ENCODE peak calls at places on chromosomes 6 and 20, in five cellular contexts. W is anterior cingulate cortex; N is H9; T is activated CD8-positive, alpha-beta memory T cell treated with anti-CD3 and anti-CD28 coated beads for 1 hour; F is psoas muscle. J is an unnamed sample.

GRCh38 chr20:14555676-14556075 is 218.3 kb upstream of the FLRT3 start:
- DNase-seq in W (no peak), N (no peak), T (no peak), F (no peak), J (no peak)

GRCh38 chr20:1656844-1657243 is 735 bp downstream of the SIRPG start:
- DNase-seq in W (no peak), N (no peak), T (no peak), F (no peak), J (no peak)

GRCh38 chr20:3167738-3168078 is 5.6 kb downstream of the LZTS3 start:
- DNase-seq in W (no peak), N (no peak), T (no peak), F (no peak), J (no peak)

GRCh38 chr6:56862415-56863175 is 92.3 kb upstream of the BEND6 start:
- DNase-seq in W (no peak), N (no peak), T (no peak), F (no peak), J (no peak)

GRCh38 chr20:51156041-51156795 is 133.3 kb upstream of the KCNG1 start:
- DNase-seq in W (no peak), N (no peak), T (no peak), F (no peak), J (no peak)

GRCh38 chr6:41538556-41539182 is 7.5 kb upstream of the FOXP4 start:
- DNase-seq in W (no peak), N (no peak), T (no peak), F (no peak), J (no peak)

GRCh38 chr6:167073679-167074274 is 49.1 kb upstream of the CCR6 start:
- DNase-seq in W (no peak), N (no peak), T (no peak), F (no peak), J (no peak)

GRCh38 chr20:6831461-6831860 is 64.0 kb downstream of the BMP2 start:
- DNase-seq in W (no peak), N (no peak), T (no peak), F (no peak), J (no peak)

GRCh38 chr6:94498099-94498498 is 1078.7 kb upstream of the EPHA7 start:
- DNase-seq in W (no peak), N (no peak), T (no peak), F (no peak), J (no peak)

GRCh38 chr6:104472245-104472644 is 387.5 kb downstream of the HACE1 start:
- DNase-seq in W (no peak), N (no peak), T (no peak), F (no peak), J (no peak)

GRCh38 chr20:3461191-3461874 is 9.5 kb upstream of the ATRN start:
- DNase-seq in W (peak), N (no peak), T (no peak), F (no peak), J (no peak)

GRCh38 chr6:106134906-106135634 is 48.9 kb downstream of the PRDM1 start:
- DNase-seq in W (no peak), N (no peak), T (no peak), F (peak), J (no peak)

GRCh38 chr6:12148841-12149240 is 136.7 kb downstream of the HIVEP1 start:
- DNase-seq in W (no peak), N (no peak), T (no peak), F (no peak), J (no peak)

GRCh38 chr6:7615611-7616383 is 25.8 kb downstream of the SNRNP48 start:
- DNase-seq in W (no peak), N (peak), T (no peak), F (no peak), J (no peak)

GRCh38 chr6:99746261-99746895 is 139.7 kb downstream of the PRDM13 start:
- DNase-seq in W (peak), N (peak), T (peak), F (peak), J (peak)